ENCODE peak calls at places on chromosomes 3 and 15, in five cellular contexts. O is upper lobe of right lung, Q is hepatocyte, U is fibroblast of the aortic adventitia, G is choroid plexus epithelial cell. Y is an unnamed sample.

GRCh38 chr3:57006048-57006709 is 54.3 kb upstream of the SPATA12 start:
- DNase-seq in O (no peak), Q (no peak), U (no peak), G (no peak), Y (peak)

GRCh38 chr15:68342351-68342750 is 64.8 kb downstream of the FEM1B start:
- DNase-seq in O (no peak), Q (no peak), U (no peak), G (no peak), Y (no peak)

GRCh38 chr15:50055333-50056278 is 63.4 kb downstream of the ATP8B4 start:
- DNase-seq in O (no peak), Q (no peak), U (peak), G (peak), Y (no peak)

GRCh38 chr15:39621210-39621609 is 40.3 kb downstream of the THBS1 start:
- DNase-seq in O (no peak), Q (no peak), U (no peak), G (peak), Y (no peak)

GRCh38 chr3:71070497-71071465 is 512.7 kb downstream of the FOXP1 start:
- DNase-seq in O (no peak), Q (peak), U (peak), G (no peak), Y (peak)

GRCh38 chr3:193563999-193564398 is 9.3 kb upstream of the ATP13A4 start:
- DNase-seq in O (no peak), Q (peak), U (no peak), G (peak), Y (peak)

GRCh38 chr3:51819709-51820406 is 40.8 kb upstream of the IQCF6 start:
- DNase-seq in O (no peak), Q (no peak), U (no peak), G (no peak), Y (no peak)

GRCh38 chr3:52443791-52444687 is 864 bp downstream of the SEMA3G start:
- DNase-seq in O (peak), Q (no peak), U (no peak), G (no peak), Y (no peak)

GRCh38 chr15:64216722-64217428 is 54.1 kb upstream of the PPIB start:
- DNase-seq in O (no peak), Q (peak), U (peak), G (peak), Y (peak)

GRCh38 chr3:126113733-126114132 is 29.8 kb upstream of the SLC41A3 start:
- DNase-seq in O (no peak), Q (no peak), U (no peak), G (peak), Y (no peak)

GRCh38 chr3:156388469-156389150 is 166.3 kb downstream of the SSR3 start:
- DNase-seq in O (no peak), Q (no peak), U (peak), G (peak), Y (no peak)

GRCh38 chr3:43794776-43795175 is 104.0 kb downstream of the ABHD5 start:
- DNase-seq in O (no peak), Q (no peak), U (peak), G (peak), Y (peak)

GRCh38 chr3:11212784-11213183 is 58.5 kb downstream of the HRH1 start:
- DNase-seq in O (no peak), Q (no peak), U (no peak), G (peak), Y (no peak)

GRCh38 chr3:184481924-184482671 is 79.5 kb upstream of the EPHB3 start:
- DNase-seq in O (no peak), Q (no peak), U (no peak), G (no peak), Y (peak)

GRCh38 chr15:68734886-68735285 is 85.8 kb downstream of the ANP32A start:
- DNase-seq in O (no peak), Q (no peak), U (no peak), G (no peak), Y (no peak)

GRCh38 chr3:180414157-180414556 is 187.8 kb upstream of the TTC14 start:
- DNase-seq in O (no peak), Q (no peak), U (no peak), G (no peak), Y (no peak)

GRCh38 chr3:180420804-180421203 is 181.2 kb upstream of the TTC14 start:
- DNase-seq in O (no peak), Q (no peak), U (peak), G (peak), Y (peak)

GRCh38 chr3:180417241-180417640 is 184.7 kb upstream of the TTC14 start:
- DNase-seq in O (no peak), Q (no peak), U (no peak), G (peak), Y (peak)

GRCh38 chr3:180420016-180420415 is 181.9 kb upstream of the TTC14 start:
- DNase-seq in O (no peak), Q (no peak), U (no peak), G (peak), Y (peak)

GRCh38 chr3:180416111-180416541 is 185.8 kb upstream of the TTC14 start:
- DNase-seq in O (no peak), Q (no peak), U (no peak), G (no peak), Y (peak)
- H3K4me3 ChIP-seq in O (no peak), Q (no peak), U (no peak), G (no peak), Y (no peak)

GRCh38 chr15:74314897-74315438 is 52.5 kb downstream of the CYP11A1 start:
- DNase-seq in O (no peak), Q (no peak), U (peak), G (peak), Y (no peak)

GRCh38 chr15:74312445-74313007 is 54.9 kb downstream of the CYP11A1 start:
- DNase-seq in O (no peak), Q (no peak), U (no peak), G (no peak), Y (no peak)

GRCh38 chr15:74308643-74308945 is 58.9 kb downstream of the CYP11A1 start:
- DNase-seq in O (no peak), Q (no peak), U (no peak), G (no peak), Y (no peak)

GRCh38 chr15:74313889-74314288 is 53.6 kb downstream of the CYP11A1 start:
- DNase-seq in O (no peak), Q (no peak), U (no peak), G (no peak), Y (no peak)

DNA sequence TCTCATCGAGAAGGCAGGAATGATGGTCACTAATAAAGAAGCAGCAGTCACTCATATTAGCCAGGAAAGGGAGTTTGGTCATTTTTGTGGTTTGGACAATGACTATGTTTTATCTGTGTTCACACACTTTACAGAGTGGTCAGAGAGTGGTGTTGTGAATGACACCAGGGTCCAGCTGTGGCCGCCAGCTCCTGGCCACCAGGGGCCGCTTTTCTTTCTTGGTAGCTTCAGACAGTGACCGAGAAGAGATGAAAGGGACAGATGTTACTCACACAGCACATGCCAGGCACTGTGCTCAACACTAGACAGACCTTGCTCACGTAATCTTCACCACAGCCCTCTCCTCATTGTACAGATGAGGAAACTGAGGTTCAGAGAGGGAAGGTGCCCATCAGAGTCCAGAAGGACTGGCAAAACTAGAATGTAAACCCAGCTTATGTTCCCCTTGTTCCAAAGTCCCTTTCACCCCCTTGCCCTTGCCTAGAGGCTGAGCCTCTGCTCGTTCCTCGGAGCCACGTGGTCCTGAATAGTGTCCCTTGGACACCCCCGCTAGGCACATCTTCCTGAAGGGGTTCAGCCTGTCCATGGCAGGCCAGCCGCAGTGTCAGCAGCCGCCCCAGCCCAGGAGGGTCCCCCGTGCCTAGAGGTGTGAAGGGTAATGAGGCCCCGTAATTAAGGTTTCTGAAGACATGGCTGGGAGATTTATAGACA is 55.6 kb downstream of the CYP11A1 start:
- DNase-seq in O (no peak), Q (peak), U (no peak), G (peak), Y (peak)
- TF ChIP-seq CTCF in O (peak), Q (peak), U (peak), G (peak), Y (peak)

DNA sequence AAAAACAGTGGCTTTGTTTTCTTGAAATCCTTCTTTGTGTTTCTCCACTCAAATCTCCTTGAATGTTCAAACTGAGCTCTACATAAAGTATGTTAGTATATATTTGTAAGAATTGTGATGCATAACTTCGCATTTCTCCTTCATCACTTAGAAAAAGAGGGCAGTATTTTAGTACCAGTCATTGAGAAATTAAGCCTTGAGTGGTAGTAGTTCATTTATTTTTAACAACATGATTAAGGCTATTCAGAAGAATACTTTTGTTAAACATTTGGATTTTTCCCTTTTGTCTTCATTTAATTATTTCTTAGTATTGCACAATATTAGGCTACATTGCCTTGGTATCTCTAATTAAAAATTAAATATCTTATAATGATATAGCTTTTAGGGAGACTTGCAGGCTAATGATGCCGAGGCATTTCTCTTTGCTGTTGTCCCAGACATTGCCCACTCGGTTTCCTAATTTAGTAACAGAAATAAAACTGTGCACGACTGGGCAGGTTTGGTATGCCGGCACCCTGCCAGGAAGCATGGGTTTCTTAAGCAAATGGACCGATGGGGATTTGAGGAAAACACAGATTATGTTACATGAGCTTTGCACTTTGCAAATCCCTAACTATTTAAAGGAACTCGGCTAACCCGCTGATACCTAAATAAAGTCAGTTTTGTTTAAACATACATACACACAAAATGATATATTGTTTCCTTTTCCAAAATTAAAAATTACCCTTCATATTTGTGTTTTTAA is 54.7 kb downstream of the LRRC28 start:
- DNase-seq in O (no peak), Q (peak), U (peak), G (peak), Y (peak)
- H3K4me3 ChIP-seq in O (no peak), Q (no peak), U (no peak), G (peak), Y (no peak)

GRCh38 chr15:80982205-80982604 is 7.4 kb downstream of the MESD start:
- DNase-seq in O (no peak), Q (no peak), U (no peak), G (no peak), Y (no peak)
- TF ChIP-seq CTCF in O (no peak), Q (no peak), U (no peak), G (no peak), Y (no peak)

GRCh38 chr3:150511096-150511670 is 35.1 kb downstream of the SERP1 start:
- DNase-seq in O (no peak), Q (no peak), U (no peak), G (no peak), Y (no peak)
- H3K4me3 ChIP-seq in O (no peak), Q (no peak), U (no peak), G (no peak), Y (no peak)

Y was measured in epithelial cell of esophagus.